ENCODE peak calls at places on chromosome 4, in eight cellular contexts. I is heart left ventricle; U is upper lobe of right lung; R is effector memory CD4-positive, alpha-beta T cell; E is neuronal stem cell; D is PC-9; H is astrocyte; T is colonic mucosa. G is an unnamed sample. For H3K4me1, the result is how much of the 10 kb centered on the place peaks cover.

GRCh38 chr4:13762126-13762525 is 134.6 kb upstream of the BOD1L1 start:
- DNase-seq in I (no peak), U (no peak), R (no peak), E (no peak), D (no peak), H (no peak), T (no peak), G (no peak)

GRCh38 chr4:125062079-125062478 is 252.7 kb upstream of the FAT4 start:
- DNase-seq in I (no peak), U (no peak), R (no peak), E (no peak), D (no peak), H (no peak), T (no peak), G (no peak)

GRCh38 chr4:135365065-135365464 is 1163.5 kb upstream of the PABPC4L start:
- DNase-seq in I (no peak), U (no peak), R (no peak), E (no peak), D (no peak), H (peak), T (no peak), G (no peak)

GRCh38 chr4:158304694-158305093 is 94.4 kb downstream of the TMEM144 start:
- DNase-seq in I (no peak), U (no peak), R (no peak), E (no peak), D (no peak), H (no peak), T (no peak), G (no peak)

GRCh38 chr4:186622788-186623464 is 67.6 kb upstream of the MTNR1A start:
- DNase-seq in I (no peak), U (no peak), R (no peak), E (no peak), D (no peak), H (peak), T (no peak), G (no peak)

GRCh38 chr4:44221407-44221806 is 227.2 kb downstream of the KCTD8 start:
- DNase-seq in I (no peak), U (no peak), R (no peak), E (no peak), D (no peak), H (peak), T (no peak), G (no peak)

GRCh38 chr4:169098054-169098896 is 88.2 kb upstream of the CBR4 start:
- DNase-seq in I (no peak), U (no peak), R (no peak), E (no peak), D (no peak), H (peak), T (no peak), G (no peak)

GRCh38 chr4:107718351-107718965 is 1.6 kb downstream of the PAPSS1 start:
- DNase-seq in I (no peak), U (no peak), R (no peak), E (no peak), D (no peak), H (peak), T (no peak), G (no peak)

GRCh38 chr4:98448923-98449322 is 187.7 kb downstream of the RAP1GDS1 start:
- DNase-seq in I (no peak), U (no peak), R (no peak), E (no peak), D (no peak), H (no peak), T (no peak), G (no peak)

GRCh38 chr4:36310793-36311192 is 29.4 kb downstream of the DTHD1 start:
- DNase-seq in I (peak), U (no peak), R (no peak), E (no peak), D (no peak), H (no peak), T (no peak), G (no peak)

GRCh38 chr4:104507112-104507511 is 12.4 kb upstream of the CXXC4 start:
- DNase-seq in I (no peak), U (no peak), R (no peak), E (no peak), D (no peak), H (no peak), T (no peak), G (no peak)

DNA sequence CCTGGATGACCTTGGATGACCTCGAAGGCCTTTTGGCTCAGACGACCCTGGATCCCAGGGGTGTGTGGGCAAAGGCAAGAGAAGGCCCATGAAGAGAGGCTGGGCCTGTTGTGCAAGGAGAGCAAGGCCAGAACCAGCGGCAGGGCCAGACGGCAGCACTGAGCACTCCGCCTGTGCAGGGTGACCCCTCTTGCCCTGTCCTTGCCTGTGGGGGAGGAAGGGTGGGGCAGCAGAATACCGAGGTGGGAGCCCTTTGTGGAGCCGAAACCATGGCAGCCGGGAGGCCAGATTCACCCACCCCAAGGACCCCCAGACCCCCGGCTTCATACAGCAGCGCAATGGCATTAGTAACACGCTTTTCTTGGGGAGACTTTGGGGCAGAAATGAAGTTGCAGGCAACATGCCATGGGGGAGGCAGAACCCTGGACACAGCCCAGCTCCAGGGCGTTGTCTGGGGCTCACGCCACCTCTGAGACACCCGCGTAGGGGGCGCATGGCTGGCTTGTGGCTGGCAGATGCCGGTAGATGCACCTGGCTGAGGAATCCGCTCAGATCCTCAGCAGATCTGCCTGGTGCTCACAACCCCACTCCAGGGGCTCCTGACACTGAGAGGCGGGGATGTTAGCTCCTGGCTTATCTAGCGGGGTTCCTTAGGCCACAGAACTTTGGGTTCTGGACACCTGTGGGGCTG is 114.5 kb downstream of the FAM53A start:
- DNase-seq in I (no peak), U (peak), R (no peak), E (no peak), D (no peak), H (no peak), T (no peak), G (no peak)
- H3K4me1 ChIP-seq in I (under half), U (under half), R (under half), E (under half), D (under half), H (under half), T (under half), G (under half)

DNA sequence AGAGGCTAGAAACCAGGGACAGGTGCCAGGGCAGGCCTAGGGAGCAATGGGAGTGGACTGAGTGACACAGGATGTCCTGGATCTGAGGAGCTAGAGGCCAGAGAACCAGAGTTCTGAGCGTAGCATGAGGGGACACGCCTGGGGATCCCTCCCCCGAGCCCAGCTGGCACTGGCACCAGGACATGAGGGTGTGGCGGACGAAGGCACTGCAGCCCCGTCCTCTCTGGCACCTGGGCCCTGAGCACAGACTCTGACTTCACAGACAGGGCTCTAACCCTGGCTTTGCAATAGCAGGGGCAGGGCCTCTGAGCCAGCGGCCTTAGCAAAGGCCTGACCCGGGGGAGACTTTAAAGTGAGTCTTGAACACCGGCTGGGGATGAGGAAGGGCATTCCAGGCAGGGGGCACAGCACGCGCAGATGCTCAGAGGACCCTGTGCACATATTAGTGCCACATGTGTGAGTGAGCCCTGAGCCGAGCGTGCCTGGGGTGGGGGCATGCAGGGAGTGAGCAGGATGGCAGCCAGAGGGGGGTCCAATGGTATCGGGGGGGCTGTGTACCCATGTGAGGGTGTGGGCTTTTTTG is 214.2 kb upstream of the PSAPL1 start:
- DNase-seq in I (no peak), U (peak), R (no peak), E (no peak), D (no peak), H (no peak), T (no peak), G (no peak)
- H3K4me1 ChIP-seq in I (under half), U (under half), R (under half), E (under half), D (under half), H (half or more), T (under half), G (under half)

DNA sequence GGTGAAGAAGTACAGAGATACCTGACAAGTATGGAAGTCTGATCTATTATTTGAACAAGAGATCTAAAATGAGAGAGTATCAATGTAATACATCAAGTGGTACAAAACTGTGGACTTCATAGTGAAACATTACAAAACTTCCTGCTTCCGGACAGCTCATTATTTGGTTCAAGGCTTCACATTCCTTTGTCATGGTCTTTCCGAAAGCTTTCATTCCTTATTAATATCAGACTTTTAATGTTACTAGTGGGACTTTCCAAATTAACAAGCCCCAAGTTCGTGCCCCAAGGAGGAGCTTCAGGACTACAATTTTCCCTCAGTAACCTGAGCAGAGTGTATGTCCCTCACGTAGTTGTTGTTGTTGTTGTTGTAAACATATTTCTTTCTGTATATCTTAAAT is 1.2 kb downstream of the CHIC2 start:
- DNase-seq in I (no peak), U (no peak), R (no peak), E (no peak), D (peak), H (peak), T (no peak), G (no peak)
- H3K4me1 ChIP-seq in I (half or more), U (half or more), R (under half), E (under half), D (under half), H (half or more), T (under half), G (under half)

GRCh38 chr4:2243682-2244380 is 1.9 kb upstream of the HAUS3 start:
- DNase-seq in I (peak), U (peak), R (no peak), E (no peak), D (no peak), H (no peak), T (peak), G (no peak)
- H3K4me1 ChIP-seq in I (half or more), U (under half), R (under half), E (under half), D (under half), H (under half), T (under half), G (under half)

GRCh38 chr4:24211821-24212220 is 322.0 kb upstream of the PPARGC1A start:
- DNase-seq in I (no peak), U (no peak), R (no peak), E (no peak), D (no peak), H (peak), T (no peak), G (no peak)
- H3K4me1 ChIP-seq in I (under half), U (under half), R (under half), E (under half), D (under half), H (under half), T (under half), G (under half)

GRCh38 chr4:82373816-82374740 is at the start of gene HNRNPD:
- DNase-seq in I (peak), U (peak), R (peak), E (peak), D (peak), H (peak), T (peak), G (peak)

GRCh38 chr4:82372874-82373815 is 646 bp downstream of the HNRNPD start:
- DNase-seq in I (peak), U (peak), R (peak), E (peak), D (peak), H (peak), T (peak), G (peak)

GRCh38 chr4:82367438-82368097 is 6.2 kb downstream of the HNRNPD start:
- DNase-seq in I (no peak), U (no peak), R (no peak), E (no peak), D (no peak), H (peak), T (no peak), G (no peak)

GRCh38 chr4:82372502-82372873 is 1.3 kb downstream of the HNRNPD start:
- DNase-seq in I (peak), U (no peak), R (no peak), E (no peak), D (no peak), H (peak), T (peak), G (peak)

DNA sequence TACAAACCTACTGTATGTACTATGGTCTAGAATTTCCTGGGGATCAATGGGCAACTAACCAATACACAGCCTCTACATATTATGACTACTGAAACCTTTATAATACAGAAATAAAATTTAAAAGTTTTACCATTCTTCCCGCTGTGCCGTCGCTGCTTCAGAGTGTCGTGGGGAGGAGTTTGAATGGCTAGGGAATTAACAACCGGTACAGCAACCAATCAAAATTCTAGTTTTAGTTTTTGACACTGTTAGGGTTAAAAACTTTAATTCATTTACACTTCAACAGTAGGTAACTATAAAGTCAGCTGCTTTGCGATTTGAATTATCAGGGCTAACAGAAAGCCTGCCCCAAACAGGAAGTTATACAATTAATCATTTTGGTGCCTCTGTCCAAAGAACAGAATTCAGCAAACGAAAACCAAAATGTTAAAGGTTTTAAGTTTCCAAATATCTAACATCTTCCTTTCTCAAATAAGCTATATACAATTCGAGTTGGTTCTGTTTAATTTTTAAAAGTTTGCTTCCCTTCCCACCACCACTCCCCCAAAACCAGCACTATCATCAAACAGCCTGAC is 2.3 kb downstream of the HNRNPD start:
- DNase-seq in I (no peak), U (no peak), R (no peak), E (no peak), D (no peak), H (no peak), T (no peak), G (no peak)
- H3K4me1 ChIP-seq in I (half or more), U (half or more), R (under half), E (under half), D (under half), H (under half), T (under half), G (half or more)

DNA sequence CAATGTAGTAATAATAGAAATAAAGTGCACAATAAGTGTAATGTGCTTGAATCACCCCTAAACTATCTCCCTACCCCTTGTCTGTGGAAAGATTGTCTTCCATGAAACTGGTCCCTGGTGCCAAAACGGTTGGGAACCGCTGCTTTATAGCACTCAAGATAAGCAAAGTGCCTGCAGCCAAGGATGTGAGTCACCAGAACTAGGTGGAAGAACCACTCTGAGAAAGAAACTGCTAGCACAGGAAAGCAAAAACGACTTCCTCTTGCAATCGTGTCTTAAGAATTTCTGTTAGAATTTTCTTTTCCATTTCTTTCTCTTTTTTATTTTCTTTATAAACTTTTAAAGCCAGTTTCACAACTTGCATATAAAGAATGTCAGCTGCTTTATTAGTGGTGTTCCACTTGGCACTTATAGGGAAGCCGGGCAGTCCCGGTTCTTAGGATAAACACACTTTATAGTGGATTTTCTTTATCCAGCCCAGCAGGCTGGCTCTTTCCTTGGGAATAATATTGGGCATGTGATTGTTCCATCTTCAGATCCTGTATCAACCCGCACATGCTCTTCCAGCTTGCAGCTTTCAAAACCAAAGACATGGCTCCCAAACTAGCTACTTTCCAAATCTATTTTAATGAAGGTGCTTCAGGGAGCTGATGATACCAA is 32.3 kb upstream of the CXCL8 start:
- DNase-seq in I (peak), U (peak), R (no peak), E (no peak), D (peak), H (peak), T (peak), G (no peak)
- H3K4me1 ChIP-seq in I (under half), U (under half), R (under half), E (under half), D (under half), H (under half), T (under half), G (under half)

DNA sequence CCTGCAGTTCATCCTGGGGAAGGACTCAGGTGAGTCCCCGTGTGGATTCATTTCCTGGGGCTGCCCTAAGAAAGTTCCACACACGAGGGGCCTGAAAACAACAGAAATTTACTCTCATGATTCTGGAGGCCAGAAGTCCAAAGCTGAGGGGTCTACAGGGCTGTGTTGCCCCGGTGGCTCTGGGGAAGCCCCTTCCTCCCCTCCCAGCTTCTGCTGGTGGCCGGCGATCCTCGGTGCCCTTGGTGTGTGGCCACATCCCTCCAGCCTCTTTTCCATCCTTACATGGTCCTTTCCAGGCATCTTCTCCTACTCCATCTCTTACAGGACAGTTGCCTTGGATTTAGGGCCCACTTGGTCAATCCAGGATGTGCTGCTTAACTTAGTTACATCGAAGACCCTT is 15.1 kb downstream of the SH3BP2 start:
- DNase-seq in I (no peak), U (no peak), R (no peak), E (no peak), D (no peak), H (no peak), T (no peak), G (no peak)
- H3K4me1 ChIP-seq in I (half or more), U (half or more), R (under half), E (under half), D (under half), H (under half), T (under half), G (under half)